ENCODE peak calls at places on chromosome 14, in eight cellular contexts. Y is fibroblast of mammary gland; P is choroid plexus epithelial cell; T is CD4-positive, alpha-beta T cell; D is pancreas; Q is GM20000; M is dorsolateral prefrontal cortex; A is omental fat pad. F is an unnamed sample.

GRCh38 chr14:27134200-27134599 is 536.4 kb upstream of the NOVA1 start:
- DNase-seq in Y (no peak), P (no peak), T (no peak), D (no peak), Q (no peak), M (no peak), A (no peak), F (no peak)

GRCh38 chr14:89365071-89365801 is 51.8 kb downstream of the FOXN3 start:
- DNase-seq in Y (peak; percentile 17), P (no peak), T (peak; percentile 50), D (no peak), Q (peak; percentile 75), M (no peak), A (no peak), F (no peak)

GRCh38 chr14:64363265-64363840 is 24.8 kb upstream of the MTHFD1 start:
- DNase-seq in Y (peak; percentile 54), P (peak; percentile 28), T (no peak), D (no peak), Q (no peak), M (no peak), A (no peak), F (no peak)

GRCh38 chr14:101116065-101116464 is 212.5 kb upstream of the RTL1 start:
- DNase-seq in Y (no peak), P (no peak), T (no peak), D (no peak), Q (no peak), M (no peak), A (peak; percentile 9), F (no peak)

GRCh38 chr14:45359766-45360165 is 106.8 kb upstream of the MIS18BP1 start:
- DNase-seq in Y (peak; percentile 19), P (no peak), T (no peak), D (no peak), Q (no peak), M (no peak), A (no peak), F (no peak)

GRCh38 chr14:66401447-66402095 is 84.6 kb upstream of the CCDC196 start:
- DNase-seq in Y (peak; percentile 16), P (peak; percentile 18), T (no peak), D (no peak), Q (no peak), M (no peak), A (no peak), F (no peak)

GRCh38 chr14:88786715-88787114 is 6.0 kb downstream of the EML5 start:
- DNase-seq in Y (no peak), P (no peak), T (no peak), D (no peak), Q (no peak), M (no peak), A (no peak), F (no peak)

GRCh38 chr14:75274899-75275569 is 3.6 kb upstream of the FOS start:
- DNase-seq in Y (peak; percentile 51), P (peak; percentile 99), T (peak; percentile 79), D (no peak), Q (peak; percentile 53), M (peak; percentile 54), A (no peak), F (no peak)

DNA sequence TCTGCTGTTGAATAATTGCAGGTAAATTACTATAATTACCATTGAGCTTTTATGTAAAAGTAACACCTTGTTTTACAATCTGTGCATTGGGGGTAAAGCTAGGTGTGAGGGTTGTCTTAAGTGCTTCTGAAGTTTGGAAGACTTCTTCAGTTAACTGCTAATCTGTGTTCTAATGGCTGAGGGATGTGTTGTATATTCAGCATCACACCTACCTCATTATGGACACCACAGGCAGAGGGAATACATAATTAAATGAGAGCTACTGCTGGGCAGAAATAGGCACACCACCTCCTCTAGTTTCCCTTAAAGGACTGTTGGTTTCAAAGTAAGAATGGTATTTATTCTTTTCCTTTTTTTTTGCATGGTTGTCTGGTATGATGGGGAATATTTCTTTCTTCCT is 502.3 kb upstream of the RGS6 start:
- DNase-seq in Y (no peak), P (no peak), T (no peak), D (no peak), Q (no peak), M (no peak), A (no peak), F (no peak)
- TF ChIP-seq CTCF in Y (no peak), P (no peak), T (no peak), D (no peak), Q (no peak), M (no peak), A (no peak), F (no peak)

GRCh38 chr14:91940209-91940608 is 7.3 kb downstream of the FBLN5 start:
- DNase-seq in Y (no peak), P (no peak), T (no peak), D (no peak), Q (no peak), M (no peak), A (no peak), F (no peak)

GRCh38 chr14:91931478-91932088 is 15.9 kb downstream of the FBLN5 start:
- DNase-seq in Y (no peak), P (no peak), T (no peak), D (no peak), Q (no peak), M (no peak), A (no peak), F (no peak)

GRCh38 chr14:91934554-91935285 is 12.8 kb downstream of the FBLN5 start:
- DNase-seq in Y (no peak), P (no peak), T (no peak), D (no peak), Q (no peak), M (no peak), A (no peak), F (no peak)

GRCh38 chr14:91929700-91930099 is 17.8 kb downstream of the FBLN5 start:
- DNase-seq in Y (peak; percentile 46), P (peak; percentile 33), T (no peak), D (no peak), Q (no peak), M (no peak), A (no peak), F (no peak)

GRCh38 chr14:91935621-91936020 is 11.9 kb downstream of the FBLN5 start:
- DNase-seq in Y (no peak), P (no peak), T (no peak), D (no peak), Q (no peak), M (no peak), A (no peak), F (no peak)
- TF ChIP-seq CTCF in Y (no peak), P (no peak), T (no peak), D (no peak), Q (no peak), M (no peak), A (no peak), F (no peak)

GRCh38 chr14:60332046-60332399 is 83.0 kb downstream of the PPM1A start:
- DNase-seq in Y (no peak), P (no peak), T (no peak), D (no peak), Q (no peak), M (no peak), A (no peak), F (no peak)
- TF ChIP-seq CTCF in Y (no peak), P (no peak), T (peak; percentile 46), D (no peak), Q (no peak), M (no peak), A (no peak), F (no peak)

GRCh38 chr14:56290195-56290594 is 172.0 kb downstream of the PELI2 start:
- DNase-seq in Y (no peak), P (no peak), T (no peak), D (no peak), Q (no peak), M (no peak), A (no peak), F (no peak)

GRCh38 chr14:56297449-56297848 is 179.2 kb downstream of the PELI2 start:
- DNase-seq in Y (no peak), P (no peak), T (no peak), D (no peak), Q (no peak), M (no peak), A (no peak), F (peak; percentile 29)

GRCh38 chr14:56295743-56296142 is 177.5 kb downstream of the PELI2 start:
- DNase-seq in Y (no peak), P (no peak), T (no peak), D (no peak), Q (no peak), M (no peak), A (no peak), F (no peak)

GRCh38 chr14:56293506-56293905 is 175.3 kb downstream of the PELI2 start:
- DNase-seq in Y (no peak), P (no peak), T (no peak), D (no peak), Q (no peak), M (no peak), A (no peak), F (no peak)

GRCh38 chr14:56294125-56294524 is 175.9 kb downstream of the PELI2 start:
- DNase-seq in Y (no peak), P (no peak), T (no peak), D (no peak), Q (no peak), M (no peak), A (no peak), F (no peak)
- TF ChIP-seq CTCF in Y (no peak), P (peak; percentile 12), T (no peak), D (no peak), Q (no peak), M (no peak), A (no peak), F (no peak)

GRCh38 chr14:104734991-104735779 is 11.2 kb downstream of the ADSS1 start:
- DNase-seq in Y (no peak), P (no peak), T (no peak), D (no peak), Q (no peak), M (no peak), A (no peak), F (no peak)

GRCh38 chr14:104735830-104736642 is 12.0 kb downstream of the ADSS1 start:
- DNase-seq in Y (no peak), P (peak; percentile 81), T (no peak), D (no peak), Q (no peak), M (peak; percentile 70), A (no peak), F (no peak)

GRCh38 chr14:104734051-104734587 is 10.1 kb downstream of the ADSS1 start:
- DNase-seq in Y (no peak), P (no peak), T (no peak), D (no peak), Q (no peak), M (no peak), A (no peak), F (no peak)

GRCh38 chr14:104732931-104733681 is 9.1 kb downstream of the ADSS1 start:
- DNase-seq in Y (no peak), P (no peak), T (no peak), D (no peak), Q (no peak), M (no peak), A (no peak), F (no peak)

DNA sequence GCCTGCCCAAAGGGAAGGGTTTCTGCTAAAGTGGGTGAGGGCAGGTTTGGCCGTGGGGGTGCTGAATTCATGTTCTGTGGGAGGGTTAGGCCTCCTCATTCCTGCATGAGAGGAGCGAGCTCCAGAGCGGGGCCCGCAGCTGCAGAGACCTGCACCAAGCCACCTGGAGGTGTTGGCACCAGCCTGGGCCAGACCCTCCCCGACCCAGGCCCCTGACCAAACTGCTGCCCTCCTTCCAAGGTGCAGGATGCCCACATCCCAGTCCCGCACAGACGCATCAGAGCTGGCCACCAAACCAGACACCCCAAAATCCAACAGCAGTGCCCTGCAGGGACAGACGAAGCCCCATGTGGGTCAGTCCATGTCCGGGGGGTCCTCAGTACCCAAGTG is 10.6 kb downstream of the ADSS1 start:
- DNase-seq in Y (no peak), P (no peak), T (no peak), D (no peak), Q (no peak), M (no peak), A (no peak), F (no peak)
- TF ChIP-seq CTCF in Y (no peak), P (no peak), T (no peak), D (no peak), Q (no peak), M (no peak), A (no peak), F (no peak)